ENCODE peak calls at places on chromosome 9, in ten cellular contexts. Q is tibial nerve, S is Peyer's patch, K is esophagus squamous epithelium, Z is heart left ventricle, X is sigmoid colon, R is A549, Y is body of pancreas, P is uterus, T is ovary. B is an unnamed sample.
A peak's percentile ranks its signal among the peaks of the same experiment; 100 is the strongest.

GRCh38 chr9:76400534-76401096 is 6.4 kb upstream of the RFK start:
- DNase-seq in Q (no peak), S (no peak), K (no peak), Z (no peak), X (no peak), R (no peak), Y (no peak), P (no peak), T (no peak), B (no peak)

GRCh38 chr9:110021891-110022290 is 186.1 kb downstream of the C9orf152 start:
- DNase-seq in Q (no peak), S (no peak), K (no peak), Z (no peak), X (no peak), R (no peak), Y (no peak), P (no peak), T (no peak), B (no peak)

GRCh38 chr9:21789541-21790037 is 12.8 kb upstream of the MTAP start:
- DNase-seq in Q (peak; percentile 71), S (peak; percentile 81), K (no peak), Z (peak; percentile 41), X (no peak), R (peak; percentile 74), Y (peak; percentile 68), P (peak; percentile 57), T (peak; percentile 26), B (no peak)

GRCh38 chr9:111066427-111066826 is 28.2 kb upstream of the LPAR1 start:
- DNase-seq in Q (no peak), S (no peak), K (no peak), Z (no peak), X (no peak), R (no peak), Y (no peak), P (no peak), T (no peak), B (no peak)

GRCh38 chr9:72052122-72052521 is 8.3 kb downstream of the C9orf57 start:
- DNase-seq in Q (no peak), S (no peak), K (no peak), Z (no peak), X (no peak), R (no peak), Y (no peak), P (no peak), T (no peak), B (no peak)

GRCh38 chr9:127050581-127050980 is 71.9 kb downstream of the ANGPTL2 start:
- DNase-seq in Q (no peak), S (no peak), K (no peak), Z (no peak), X (no peak), R (no peak), Y (no peak), P (no peak), T (no peak), B (no peak)

GRCh38 chr9:75233011-75233410 is 144.7 kb downstream of the OSTF1 start:
- DNase-seq in Q (no peak), S (no peak), K (no peak), Z (no peak), X (no peak), R (no peak), Y (no peak), P (no peak), T (no peak), B (no peak)

GRCh38 chr9:786405-786804 is 55.1 kb upstream of the DMRT1 start:
- DNase-seq in Q (no peak), S (no peak), K (no peak), Z (no peak), X (no peak), R (no peak), Y (no peak), P (no peak), T (no peak), B (no peak)

GRCh38 chr9:109471994-109472393 is 26.1 kb downstream of the PTPN3 start:
- DNase-seq in Q (no peak), S (no peak), K (no peak), Z (no peak), X (no peak), R (no peak), Y (no peak), P (no peak), T (no peak), B (no peak)

GRCh38 chr9:34684145-34684544 is 6.9 kb downstream of the CCL19 start:
- DNase-seq in Q (no peak), S (no peak), K (no peak), Z (no peak), X (no peak), R (no peak), Y (no peak), P (no peak), T (no peak), B (no peak)

GRCh38 chr9:74861773-74862172 is 25.9 kb downstream of the TRPM6 start:
- DNase-seq in Q (no peak), S (no peak), K (no peak), Z (no peak), X (no peak), R (no peak), Y (no peak), P (no peak), T (no peak), B (no peak)

GRCh38 chr9:91697201-91697600 is 252.8 kb downstream of the ROR2 start:
- DNase-seq in Q (no peak), S (no peak), K (no peak), Z (no peak), X (no peak), R (no peak), Y (no peak), P (no peak), T (no peak), B (no peak)

GRCh38 chr9:38362912-38363588 is 29.5 kb upstream of the ALDH1B1 start:
- DNase-seq in Q (peak; percentile 43), S (peak; percentile 48), K (peak; percentile 7), Z (no peak), X (no peak), R (peak; percentile 60), Y (peak; percentile 73), P (peak; percentile 48), T (peak; percentile 40), B (peak; percentile 30)

GRCh38 chr9:6054280-6055099 is 39.1 kb upstream of the RANBP6 start:
- DNase-seq in Q (peak; percentile 63), S (peak; percentile 83), K (no peak), Z (peak; percentile 68), X (peak; percentile 74), R (peak; percentile 43), Y (peak; percentile 81), P (peak; percentile 67), T (peak; percentile 50), B (no peak)

GRCh38 chr9:19186240-19186639 is 44.3 kb upstream of the DENND4C start:
- DNase-seq in Q (no peak), S (no peak), K (no peak), Z (no peak), X (no peak), R (no peak), Y (no peak), P (no peak), T (no peak), B (no peak)

GRCh38 chr9:68777070-68777763 is 72.2 kb downstream of the PIP5K1B start:
- DNase-seq in Q (no peak), S (no peak), K (no peak), Z (no peak), X (no peak), R (no peak), Y (no peak), P (no peak), T (no peak), B (no peak)

GRCh38 chr9:70042461-70043215 is 1.0 kb upstream of the MAMDC2 start:
- DNase-seq in Q (no peak), S (no peak), K (no peak), Z (no peak), X (peak; percentile 61), R (no peak), Y (no peak), P (peak; percentile 31), T (no peak), B (no peak)

GRCh38 chr9:36319806-36320205 is 61.6 kb upstream of the GNE start:
- DNase-seq in Q (no peak), S (no peak), K (no peak), Z (no peak), X (no peak), R (peak; percentile 58), Y (peak; percentile 70), P (no peak), T (no peak), B (no peak)

GRCh38 chr9:137555179-137555578 is 3.5 kb downstream of the MRPL41 start:
- DNase-seq in Q (no peak), S (no peak), K (no peak), Z (no peak), X (no peak), R (no peak), Y (no peak), P (no peak), T (no peak), B (no peak)
- TF ChIP-seq POLR2A in Q (no peak), S (no peak), K (no peak), Z (no peak), X (no peak), R (no peak), Y (no peak), P (no peak), T (no peak), B (no peak)

GRCh38 chr9:135648494-135649410 is 9.4 kb upstream of the GLT6D1 start:
- DNase-seq in Q (no peak), S (no peak), K (no peak), Z (no peak), X (no peak), R (no peak), Y (no peak), P (no peak), T (no peak), B (no peak)
- TF ChIP-seq POLR2A in Q (no peak), S (no peak), K (no peak), Z (no peak), X (no peak), R (no peak), Y (no peak), P (no peak), T (no peak), B (no peak)

DNA sequence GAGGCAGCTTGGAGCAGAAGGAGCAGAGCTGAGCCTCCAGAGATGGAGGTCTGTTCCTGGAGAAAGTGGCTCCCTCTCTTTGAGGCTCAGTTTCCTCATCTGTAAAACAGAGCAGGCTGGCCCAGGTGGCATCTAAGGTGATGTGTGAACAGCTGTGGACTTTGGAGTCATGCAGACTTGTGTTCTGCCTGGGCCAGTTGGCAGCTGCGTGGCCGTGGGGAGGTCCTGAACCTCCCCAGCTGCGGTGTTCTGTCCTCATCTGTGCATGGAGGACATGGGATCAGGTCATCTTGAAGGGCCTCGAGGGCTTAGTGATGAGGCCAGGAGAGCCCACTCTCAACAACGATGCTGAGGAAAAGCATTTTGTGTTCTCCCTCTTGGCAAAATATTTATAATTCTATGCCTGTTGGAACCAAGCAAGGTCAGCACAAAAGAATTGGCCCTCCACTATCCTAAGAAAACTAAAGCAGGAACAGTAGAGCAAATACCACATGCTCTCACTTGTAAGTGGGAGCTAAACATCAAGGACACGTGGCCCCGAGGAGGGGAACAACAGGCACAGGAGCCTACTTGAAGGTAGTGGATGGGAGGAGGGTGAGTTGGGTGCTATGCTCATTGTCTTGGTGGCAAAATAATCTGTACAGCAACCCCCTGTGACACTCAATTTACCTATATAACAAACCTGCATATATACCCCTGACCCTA is 63.2 kb upstream of the COL15A1 start:
- DNase-seq in Q (no peak), S (no peak), K (no peak), Z (no peak), X (no peak), R (no peak), Y (peak; percentile 66), P (no peak), T (peak; percentile 51), B (no peak)
- TF ChIP-seq POLR2A in Q (no peak), S (no peak), K (no peak), Z (no peak), X (no peak), R (no peak), Y (no peak), P (no peak), T (no peak), B (no peak)

GRCh38 chr9:128203024-128203841 is at the start of gene DNM1:
- DNase-seq in Q (no peak), S (peak; percentile 75), K (no peak), Z (no peak), X (no peak), R (peak; percentile 89), Y (peak; percentile 64), P (no peak), T (peak; percentile 76), B (no peak)
- TF ChIP-seq POLR2A in Q (no peak), S (no peak), K (peak; percentile 17), Z (peak; percentile 38), X (no peak), R (peak; percentile 54), Y (peak; percentile 38), P (no peak), T (no peak), B (no peak)